ENCODE peak calls at places on chromosomes 12 and 14, in four cellular contexts. Y is GM12878, D is K562, B is HepG2. V is an unnamed sample.
A peak's percentile ranks its signal among the peaks of the same experiment; 100 is the strongest.

GRCh38 chr14:53715390-53715730 is 241.3 kb downstream of the BMP4 start:
- DNase-seq in B (peak; percentile 77), Y (no peak), D (no peak), V (no peak)

GRCh38 chr12:27094726-27095125 is 12.3 kb upstream of the C12orf71 start:
- DNase-seq in B (no peak), D (no peak), Y (peak; percentile 52), V (no peak)

GRCh38 chr14:61505815-61506809 is 184.7 kb downstream of the PRKCH start:
- DNase-seq in B (no peak), Y (no peak), D (no peak), V (no peak)

GRCh38 chr12:28083816-28084678 is 106.2 kb upstream of the CCDC91 start:
- DNase-seq in D (no peak), Y (no peak), B (no peak), V (no peak)

GRCh38 chr14:71377099-71377498 is 469.8 kb downstream of the PCNX1 start:
- DNase-seq in Y (no peak), B (no peak), D (no peak), V (no peak)

GRCh38 chr12:23093488-23093887 is 468.5 kb downstream of the ETNK1 start:
- DNase-seq in B (no peak), D (no peak), Y (no peak), V (no peak)

GRCh38 chr12:9365296-9365695 is 157.1 kb upstream of the PZP start:
- DNase-seq in B (no peak), Y (no peak), D (no peak), V (no peak)

GRCh38 chr12:91744613-91745012 is 401.0 kb downstream of the BTG1 start:
- DNase-seq in B (no peak), Y (no peak), D (no peak), V (no peak)

GRCh38 chr12:120199595-120200306 is 1.2 kb downstream of the RPLP0 start:
- DNase-seq in Y (no peak), B (no peak), D (no peak), V (no peak)

GRCh38 chr12:24222968-24223367 is 273.5 kb upstream of the SOX5 start:
- DNase-seq in Y (no peak), D (no peak), B (no peak), V (no peak)

GRCh38 chr12:75578546-75578945 is 67.1 kb upstream of the KRR1 start:
- DNase-seq in B (peak; percentile 48), D (no peak), Y (no peak), V (no peak)

GRCh38 chr14:20811994-20812393 is 9.3 kb upstream of the RNASE1 start:
- DNase-seq in B (no peak), Y (no peak), D (no peak), V (no peak)

GRCh38 chr14:72699852-72700257 is 194.0 kb downstream of the DPF3 start:
- DNase-seq in B (no peak), Y (no peak), D (no peak), V (no peak)

GRCh38 chr12:2756756-2757155 is 38.0 kb upstream of the FKBP4 start:
- DNase-seq in D (no peak), B (no peak), Y (no peak), V (no peak)

GRCh38 chr14:69504775-69505174 is 20.2 kb downstream of the PLEKHD1 start:
- DNase-seq in B (no peak), D (no peak), Y (no peak), V (no peak)

GRCh38 chr12:117686911-117687377 is 281.8 kb downstream of the KSR2 start:
- DNase-seq in Y (no peak), D (no peak), B (peak; percentile 35), V (no peak)

GRCh38 chr12:32486158-32486557 is 86.8 kb downstream of the FGD4 start:
- DNase-seq in Y (no peak), B (no peak), D (no peak), V (no peak)

GRCh38 chr14:93989939-93990338 is 7.2 kb upstream of the CCDC197 start:
- DNase-seq in D (no peak), B (peak; percentile 82), Y (no peak), V (no peak)

GRCh38 chr12:104358353-104359003 is 54.9 kb downstream of the EID3 start:
- DNase-seq in B (peak; percentile 41), D (peak; percentile 67), Y (peak; percentile 44), V (peak; percentile 71)

GRCh38 chr14:98198385-98198784 is 1073.6 kb downstream of the BCL11B start:
- DNase-seq in B (no peak), D (no peak), Y (no peak), V (no peak)

GRCh38 chr12:12726543-12727093 is 9.4 kb downstream of the CDKN1B start:
- DNase-seq in D (peak; percentile 25), Y (no peak), B (no peak), V (no peak)

GRCh38 chr12:121992059-121992879 is 29.4 kb upstream of the BCL7A start:
- DNase-seq in Y (peak; percentile 96), B (peak; percentile 39), D (no peak), V (no peak)

GRCh38 chr12:57852620-57853509 is 6.3 kb upstream of the CTDSP2 start:
- DNase-seq in Y (no peak), D (peak; percentile 38), B (peak; percentile 32), V (no peak)

GRCh38 chr12:128606040-128606439 is 217.7 kb downstream of the SLC15A4 start:
- DNase-seq in D (no peak), B (no peak), Y (no peak), V (no peak)

DNA sequence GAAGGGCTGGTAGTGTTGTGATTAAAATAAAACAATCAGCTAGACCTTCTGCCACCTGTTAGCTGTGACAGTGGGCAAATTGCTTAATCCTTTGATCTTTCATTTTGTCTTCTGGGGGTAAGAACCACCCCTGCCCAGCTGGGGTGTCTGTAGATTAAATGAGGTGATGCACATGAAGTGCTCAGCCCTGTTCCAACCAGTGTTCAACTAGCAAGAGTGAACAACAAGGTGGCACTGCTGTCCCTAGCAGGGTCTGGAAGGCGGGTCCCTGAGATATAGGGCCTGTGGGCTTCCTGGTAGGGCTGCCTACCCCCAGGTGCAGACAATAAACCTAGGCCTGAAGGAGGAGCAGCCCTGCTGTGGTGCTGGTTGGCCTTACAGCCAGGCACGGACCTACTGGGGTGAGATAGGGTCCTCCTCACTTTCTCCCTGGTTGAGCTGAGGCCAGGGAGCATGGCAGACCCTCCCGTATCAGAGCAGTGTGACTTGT is 60.6 kb downstream of the ARL6IP4 start:
- DNase-seq in B (no peak), D (no peak), Y (no peak), V (no peak)
- TF ChIP-seq TARDBP in B (no peak), D (no peak), Y (no peak), V (no peak)

DNA sequence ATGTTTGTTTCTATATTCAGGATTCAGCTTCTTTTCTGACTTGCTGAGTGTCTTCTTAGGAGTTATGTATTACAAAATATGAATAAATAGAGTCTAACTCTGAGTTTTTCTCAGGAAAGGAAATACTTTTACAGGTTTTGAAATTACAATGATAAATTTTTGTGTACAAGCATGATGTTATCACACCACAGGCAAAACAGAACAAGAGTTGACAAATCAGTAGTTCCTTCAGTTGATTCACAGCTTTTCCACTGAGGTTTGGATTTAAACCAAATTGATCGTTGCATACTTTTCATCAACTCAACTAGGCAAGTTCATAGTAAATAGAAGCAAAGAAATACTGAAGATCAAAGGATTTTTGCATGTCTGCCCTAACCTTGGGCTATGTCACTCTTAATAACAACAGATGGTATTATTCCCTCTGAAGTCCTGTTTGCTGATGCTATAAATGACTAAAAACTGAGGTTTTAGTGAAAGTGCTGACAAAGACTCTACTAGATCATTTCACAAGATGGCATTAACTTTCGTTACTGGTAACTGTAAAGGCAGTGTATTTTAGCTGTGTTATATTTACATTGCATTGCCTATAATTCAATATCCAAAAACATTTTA is 520.2 kb downstream of the FLRT2 start:
- DNase-seq in Y (no peak), B (no peak), D (no peak), V (no peak)
- TF ChIP-seq TARDBP in Y (no peak), B (no peak), D (no peak), V (no peak)

GRCh38 chr12:89160716-89161123 is 191.6 kb downstream of the DUSP6 start:
- DNase-seq in Y (no peak), B (no peak), D (no peak), V (no peak)
- TF ChIP-seq TARDBP in Y (no peak), B (no peak), D (no peak), V (no peak)

DNA sequence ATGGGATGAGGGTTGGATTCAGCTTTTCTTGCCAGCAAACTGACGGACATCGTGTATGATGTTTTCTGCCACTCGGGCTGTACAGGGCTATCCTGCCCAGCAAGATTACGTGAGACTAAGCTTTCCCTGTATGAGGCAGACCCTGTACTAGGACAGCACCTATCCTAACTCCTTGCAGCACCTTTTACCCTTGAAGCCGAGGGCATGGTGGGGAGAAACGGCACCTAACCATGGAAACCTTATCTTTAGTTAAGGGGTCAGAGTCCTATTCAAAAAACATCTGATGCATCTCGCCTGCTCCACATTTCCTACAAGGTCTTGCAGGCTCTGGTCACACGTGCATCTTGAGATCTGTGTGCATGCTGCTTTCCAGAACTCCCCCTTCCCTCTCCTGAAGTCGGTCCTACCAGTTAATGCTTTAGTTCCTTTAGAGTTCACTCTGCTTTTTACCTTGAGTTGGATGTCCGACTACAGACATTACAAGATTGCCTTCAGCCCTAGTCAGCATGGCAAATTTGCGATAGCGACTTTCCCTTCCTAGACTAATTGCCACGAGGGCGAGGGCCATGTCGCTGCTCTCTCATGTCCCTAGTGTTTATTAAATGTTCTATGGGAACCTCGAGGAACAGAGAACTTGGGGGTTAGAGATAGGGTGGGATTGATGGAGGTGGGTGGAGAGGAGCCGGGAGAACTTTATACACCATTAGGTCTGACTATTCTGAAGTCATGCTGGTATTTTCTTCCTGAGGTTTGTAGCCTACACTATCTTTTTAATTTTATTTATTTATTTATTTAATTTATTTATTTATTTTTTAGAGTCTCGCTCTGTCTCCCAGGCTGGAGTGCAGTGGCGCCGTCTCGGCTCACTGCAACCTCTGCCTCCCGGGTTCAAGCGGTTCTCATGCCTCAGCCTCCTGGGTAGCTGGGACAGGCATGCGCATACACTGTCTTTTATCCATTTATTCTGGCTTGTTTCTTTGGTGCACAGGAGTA is 6.6 kb downstream of the RAN start:
- DNase-seq in B (no peak), D (peak; percentile 21), Y (no peak), V (no peak)
- TF ChIP-seq TARDBP in B (no peak), D (no peak), Y (peak; percentile 65), V (no peak)

GRCh38 chr14:95545769-95546168 is 10.9 kb downstream of the GLRX5 start:
- DNase-seq in D (no peak), Y (no peak), B (no peak), V (no peak)

GRCh38 chr14:95548328-95548929 is 13.6 kb downstream of the GLRX5 start:
- DNase-seq in B (peak; percentile 53), D (no peak), Y (no peak), V (no peak)

GRCh38 chr14:95547272-95547625 is 12.4 kb downstream of the GLRX5 start:
- DNase-seq in D (no peak), B (no peak), Y (no peak), V (no peak)

GRCh38 chr14:95549656-95550585 is 15.1 kb downstream of the GLRX5 start:
- DNase-seq in D (no peak), Y (no peak), B (peak; percentile 83), V (no peak)

GRCh38 chr14:95547626-95548327 is 12.9 kb downstream of the GLRX5 start:
- DNase-seq in D (no peak), Y (no peak), B (peak; percentile 92), V (no peak)
- TF ChIP-seq TARDBP in D (no peak), Y (no peak), B (no peak), V (no peak)